ENCODE peak calls at places on chromosomes 2 and 18, in seven cellular contexts. One of them, this sample, is unnamed.

GRCh38 chr18:48827321-48828200 is 123.2 kb downstream of the SMAD7 start:
- DNase-seq in LoVo: no peak
- DNase-seq in GM13977: no peak
- DNase-seq in left ventricle myocardium inferior: no peak
- DNase-seq in NCI-H526: peak; percentile 63
- DNase-seq in activated CD8-positive, alpha-beta memory T cell treated with anti-CD3 and anti-CD28 coated beads for 4 hours: no peak
- DNase-seq in anterior cingulate cortex: no peak
- DNase-seq in this sample: no peak

GRCh38 chr2:168751104-168751768 is 51.2 kb upstream of the NOSTRIN start:
- DNase-seq in activated CD8-positive, alpha-beta memory T cell treated with anti-CD3 and anti-CD28 coated beads for 4 hours: no peak
- DNase-seq in NCI-H526: no peak
- DNase-seq in GM13977: peak; percentile 19
- DNase-seq in LoVo: no peak
- DNase-seq in anterior cingulate cortex: no peak
- DNase-seq in left ventricle myocardium inferior: no peak
- DNase-seq in this sample: no peak

GRCh38 chr2:26396734-26397298 is 4.9 kb upstream of the DRC1 start:
- DNase-seq in LoVo: no peak
- DNase-seq in GM13977: no peak
- DNase-seq in NCI-H526: no peak
- DNase-seq in activated CD8-positive, alpha-beta memory T cell treated with anti-CD3 and anti-CD28 coated beads for 4 hours: no peak
- DNase-seq in anterior cingulate cortex: no peak
- DNase-seq in left ventricle myocardium inferior: no peak
- DNase-seq in this sample: no peak

GRCh38 chr2:47560107-47560819 is 157.3 kb downstream of the MSH2 start:
- DNase-seq in activated CD8-positive, alpha-beta memory T cell treated with anti-CD3 and anti-CD28 coated beads for 4 hours: no peak
- DNase-seq in anterior cingulate cortex: no peak
- DNase-seq in LoVo: no peak
- DNase-seq in left ventricle myocardium inferior: peak; percentile 58
- DNase-seq in GM13977: no peak
- DNase-seq in NCI-H526: no peak
- DNase-seq in this sample: no peak

GRCh38 chr18:79879566-79879965 is 71.9 kb downstream of the SLC66A2 start:
- DNase-seq in GM13977: no peak
- DNase-seq in NCI-H526: no peak
- DNase-seq in LoVo: no peak
- DNase-seq in activated CD8-positive, alpha-beta memory T cell treated with anti-CD3 and anti-CD28 coated beads for 4 hours: no peak
- DNase-seq in left ventricle myocardium inferior: no peak
- DNase-seq in anterior cingulate cortex: no peak
- DNase-seq in this sample: no peak

GRCh38 chr2:45329045-45329677 is 281.9 kb downstream of the SRBD1 start:
- DNase-seq in GM13977: no peak
- DNase-seq in NCI-H526: no peak
- DNase-seq in activated CD8-positive, alpha-beta memory T cell treated with anti-CD3 and anti-CD28 coated beads for 4 hours: no peak
- DNase-seq in anterior cingulate cortex: no peak
- DNase-seq in LoVo: no peak
- DNase-seq in left ventricle myocardium inferior: no peak
- DNase-seq in this sample: no peak

GRCh38 chr2:96924775-96925747 is 55.2 kb upstream of the SEMA4C start:
- DNase-seq in LoVo: no peak
- DNase-seq in activated CD8-positive, alpha-beta memory T cell treated with anti-CD3 and anti-CD28 coated beads for 4 hours: peak; percentile 8
- DNase-seq in NCI-H526: no peak
- DNase-seq in GM13977: no peak
- DNase-seq in left ventricle myocardium inferior: no peak
- DNase-seq in anterior cingulate cortex: no peak
- DNase-seq in this sample: no peak

GRCh38 chr2:238155761-238156694 is 2.7 kb upstream of the ERFE start:
- DNase-seq in LoVo: no peak
- DNase-seq in left ventricle myocardium inferior: no peak
- DNase-seq in NCI-H526: no peak
- DNase-seq in GM13977: no peak
- DNase-seq in anterior cingulate cortex: no peak
- DNase-seq in activated CD8-positive, alpha-beta memory T cell treated with anti-CD3 and anti-CD28 coated beads for 4 hours: no peak
- DNase-seq in this sample: no peak

GRCh38 chr2:42492691-42493467 is 903 bp downstream of the KCNG3 start:
- DNase-seq in NCI-H526: peak; percentile 79
- DNase-seq in LoVo: no peak
- DNase-seq in left ventricle myocardium inferior: no peak
- DNase-seq in GM13977: no peak
- DNase-seq in anterior cingulate cortex: no peak
- DNase-seq in activated CD8-positive, alpha-beta memory T cell treated with anti-CD3 and anti-CD28 coated beads for 4 hours: no peak
- DNase-seq in this sample: no peak

GRCh38 chr2:157743051-157743450 is 114.4 kb upstream of the ACVR1C start:
- DNase-seq in GM13977: peak; percentile 10
- DNase-seq in left ventricle myocardium inferior: no peak
- DNase-seq in NCI-H526: no peak
- DNase-seq in LoVo: no peak
- DNase-seq in activated CD8-positive, alpha-beta memory T cell treated with anti-CD3 and anti-CD28 coated beads for 4 hours: no peak
- DNase-seq in anterior cingulate cortex: no peak
- DNase-seq in this sample: no peak

GRCh38 chr2:99691931-99692330 is 202.1 kb upstream of the REV1 start:
- DNase-seq in activated CD8-positive, alpha-beta memory T cell treated with anti-CD3 and anti-CD28 coated beads for 4 hours: no peak
- DNase-seq in left ventricle myocardium inferior: peak; percentile 75
- DNase-seq in anterior cingulate cortex: no peak
- DNase-seq in LoVo: no peak
- DNase-seq in NCI-H526: no peak
- DNase-seq in GM13977: no peak
- DNase-seq in this sample: no peak

GRCh38 chr2:47554311-47554905 is 151.5 kb downstream of the MSH2 start:
- DNase-seq in left ventricle myocardium inferior: no peak
- DNase-seq in NCI-H526: no peak
- DNase-seq in anterior cingulate cortex: no peak
- DNase-seq in GM13977: no peak
- DNase-seq in activated CD8-positive, alpha-beta memory T cell treated with anti-CD3 and anti-CD28 coated beads for 4 hours: no peak
- DNase-seq in LoVo: no peak
- DNase-seq in this sample: no peak

GRCh38 chr2:217785544-217786045 is 217.2 kb downstream of the TNS1 start:
- DNase-seq in left ventricle myocardium inferior: peak; percentile 82
- DNase-seq in LoVo: peak; percentile 63
- DNase-seq in GM13977: peak; percentile 88
- DNase-seq in NCI-H526: peak; percentile 83
- DNase-seq in anterior cingulate cortex: peak; percentile 49
- DNase-seq in activated CD8-positive, alpha-beta memory T cell treated with anti-CD3 and anti-CD28 coated beads for 4 hours: peak; percentile 51
- DNase-seq in this sample: no peak

GRCh38 chr2:239140346-239141020 is 260.3 kb downstream of the HDAC4 start:
- DNase-seq in LoVo: no peak
- DNase-seq in NCI-H526: no peak
- DNase-seq in anterior cingulate cortex: no peak
- DNase-seq in left ventricle myocardium inferior: no peak
- DNase-seq in GM13977: no peak
- DNase-seq in activated CD8-positive, alpha-beta memory T cell treated with anti-CD3 and anti-CD28 coated beads for 4 hours: no peak
- DNase-seq in this sample: no peak

GRCh38 chr2:128374001-128374710 is 55.5 kb upstream of the HS6ST1 start:
- DNase-seq in anterior cingulate cortex: no peak
- DNase-seq in LoVo: peak; percentile 11
- DNase-seq in GM13977: no peak
- DNase-seq in left ventricle myocardium inferior: no peak
- DNase-seq in NCI-H526: no peak
- DNase-seq in activated CD8-positive, alpha-beta memory T cell treated with anti-CD3 and anti-CD28 coated beads for 4 hours: no peak
- DNase-seq in this sample: no peak

GRCh38 chr2:48419884-48420511 is 110.0 kb upstream of the STON1 start:
- DNase-seq in activated CD8-positive, alpha-beta memory T cell treated with anti-CD3 and anti-CD28 coated beads for 4 hours: no peak
- DNase-seq in LoVo: no peak
- DNase-seq in anterior cingulate cortex: peak; percentile 30
- DNase-seq in NCI-H526: no peak
- DNase-seq in GM13977: no peak
- DNase-seq in left ventricle myocardium inferior: peak; percentile 21
- DNase-seq in this sample: no peak

GRCh38 chr18:54215069-54215468 is 9.4 kb downstream of the MBD2 start:
- DNase-seq in NCI-H526: no peak
- DNase-seq in left ventricle myocardium inferior: no peak
- DNase-seq in activated CD8-positive, alpha-beta memory T cell treated with anti-CD3 and anti-CD28 coated beads for 4 hours: no peak
- DNase-seq in LoVo: no peak
- DNase-seq in GM13977: no peak
- DNase-seq in anterior cingulate cortex: no peak
- DNase-seq in this sample: no peak

GRCh38 chr2:142315353-142315752 is 184.5 kb upstream of the LRP1B start:
- DNase-seq in LoVo: no peak
- DNase-seq in GM13977: no peak
- DNase-seq in NCI-H526: no peak
- DNase-seq in activated CD8-positive, alpha-beta memory T cell treated with anti-CD3 and anti-CD28 coated beads for 4 hours: no peak
- DNase-seq in left ventricle myocardium inferior: no peak
- DNase-seq in anterior cingulate cortex: no peak
- DNase-seq in this sample: no peak

This sample was measured in NCI-H1417 treated with DMSO at 0.1 percent for 48 hours.